ENCODE peak calls at places on chromosomes 5 and 9, in four cellular contexts. K is activated naive CD8-positive, alpha-beta T cell treated with anti-CD3 and anti-CD28 coated beads for 36 hours; F is cardiac fibroblast; Q is WERI-Rb-1. G is an unnamed sample.

GRCh38 chr9:21265421-21266189 is 25.8 kb upstream of the IFNA14 start:
- DNase-seq in Q (no peak), F (no peak), K (no peak), G (no peak)

GRCh38 chr9:114505187-114506081 is at the start of gene WHRN:
- DNase-seq in Q (peak), F (peak), K (peak), G (peak)

GRCh38 chr5:74493426-74493825 is 147.1 kb downstream of the ENC1 start:
- DNase-seq in K (no peak), F (no peak), Q (no peak), G (no peak)

GRCh38 chr9:136093331-136093986 is 1.6 kb downstream of the NACC2 start:
- DNase-seq in Q (peak), F (peak), K (no peak), G (no peak)

GRCh38 chr9:38211002-38211401 is 142.0 kb upstream of the SHB start:
- DNase-seq in K (no peak), Q (no peak), F (no peak), G (no peak)

GRCh38 chr9:87276851-87277251 is 220.8 kb upstream of the DAPK1 start:
- DNase-seq in K (no peak), F (peak), Q (no peak), G (no peak)

GRCh38 chr5:174491761-174492350 is 232.5 kb upstream of the MSX2 start:
- DNase-seq in F (no peak), Q (no peak), K (no peak), G (no peak)

GRCh38 chr5:76764374-76764773 is 48.4 kb downstream of the F2R start:
- DNase-seq in F (no peak), K (no peak), Q (no peak), G (no peak)

GRCh38 chr9:104944356-104944755 is 16.4 kb upstream of the ABCA1 start:
- DNase-seq in F (no peak), K (no peak), Q (no peak), G (no peak)

GRCh38 chr5:73655521-73656160 is 29.6 kb downstream of the ARHGEF28 start:
- DNase-seq in K (no peak), Q (no peak), F (no peak), G (no peak)

GRCh38 chr5:126124706-126125345 is 298.4 kb upstream of the GRAMD2B start:
- DNase-seq in Q (no peak), K (no peak), F (peak), G (no peak)

GRCh38 chr5:23157169-23157568 is 304.0 kb upstream of the CDH12 start:
- DNase-seq in K (no peak), F (no peak), Q (no peak), G (no peak)

GRCh38 chr9:106069241-106069640 is 374.9 kb downstream of the TMEM38B start:
- DNase-seq in Q (no peak), F (no peak), K (no peak), G (no peak)

GRCh38 chr9:12773562-12773961 is 1.3 kb upstream of the LURAP1L start:
- DNase-seq in F (no peak), Q (no peak), K (no peak), G (no peak)